ENCODE peak calls at places on chromosomes 3 and 15, in nine cellular contexts. One of them, this sample, is unnamed.

GRCh38 chr3:176313426-176313825 is 883.9 kb downstream of the TBL1XR1 start:
- DNase-seq in astrocyte: no peak
- DNase-seq in activated T-cell treated with anti-CD3 and anti-CD28 coated beads, Interleukin-2, amount 50 U/mL, for 72 hours: no peak
- DNase-seq in NCI-H345: no peak
- DNase-seq in stimulated activated effector memory CD8-positive, alpha-beta T cell treated with anti-CD3 and anti-CD28 coated beads, Interleukin-12 subunit alpha, Interleukin-12 subunit beta, amount 100 ng/mL, for 72 hours: no peak
- DNase-seq in activated naive CD4-positive, alpha-beta T cell treated with anti-CD3 and anti-CD28 coated beads, Interleukin-2, amount 10 ng/mL, durations not matched to agents 7 days and 5 days: no peak
- DNase-seq in activated CD8-positive, alpha-beta memory T cell treated with anti-CD3 and anti-CD28 coated beads for 1 hour: no peak
- DNase-seq in GM04503: no peak
- DNase-seq in fibroblast of mammary gland: no peak
- DNase-seq in this sample: no peak

GRCh38 chr3:99902091-99902490 is 84.4 kb downstream of the CMSS1 start:
- DNase-seq in astrocyte: peak
- DNase-seq in activated T-cell treated with anti-CD3 and anti-CD28 coated beads, Interleukin-2, amount 50 U/mL, for 72 hours: no peak
- DNase-seq in NCI-H345: no peak
- DNase-seq in stimulated activated effector memory CD8-positive, alpha-beta T cell treated with anti-CD3 and anti-CD28 coated beads, Interleukin-12 subunit alpha, Interleukin-12 subunit beta, amount 100 ng/mL, for 72 hours: no peak
- DNase-seq in activated naive CD4-positive, alpha-beta T cell treated with anti-CD3 and anti-CD28 coated beads, Interleukin-2, amount 10 ng/mL, durations not matched to agents 7 days and 5 days: no peak
- DNase-seq in activated CD8-positive, alpha-beta memory T cell treated with anti-CD3 and anti-CD28 coated beads for 1 hour: no peak
- DNase-seq in GM04503: no peak
- DNase-seq in fibroblast of mammary gland: no peak
- DNase-seq in this sample: no peak

GRCh38 chr15:101498076-101498730 is 8.7 kb upstream of the PCSK6 start:
- DNase-seq in astrocyte: no peak
- DNase-seq in activated T-cell treated with anti-CD3 and anti-CD28 coated beads, Interleukin-2, amount 50 U/mL, for 72 hours: no peak
- DNase-seq in NCI-H345: no peak
- DNase-seq in stimulated activated effector memory CD8-positive, alpha-beta T cell treated with anti-CD3 and anti-CD28 coated beads, Interleukin-12 subunit alpha, Interleukin-12 subunit beta, amount 100 ng/mL, for 72 hours: peak
- DNase-seq in activated naive CD4-positive, alpha-beta T cell treated with anti-CD3 and anti-CD28 coated beads, Interleukin-2, amount 10 ng/mL, durations not matched to agents 7 days and 5 days: no peak
- DNase-seq in activated CD8-positive, alpha-beta memory T cell treated with anti-CD3 and anti-CD28 coated beads for 1 hour: no peak
- DNase-seq in GM04503: no peak
- DNase-seq in fibroblast of mammary gland: no peak
- DNase-seq in this sample: no peak

GRCh38 chr3:21330293-21330692 is 420.7 kb downstream of the ZNF385D start:
- DNase-seq in astrocyte: no peak
- DNase-seq in activated T-cell treated with anti-CD3 and anti-CD28 coated beads, Interleukin-2, amount 50 U/mL, for 72 hours: no peak
- DNase-seq in NCI-H345: no peak
- DNase-seq in stimulated activated effector memory CD8-positive, alpha-beta T cell treated with anti-CD3 and anti-CD28 coated beads, Interleukin-12 subunit alpha, Interleukin-12 subunit beta, amount 100 ng/mL, for 72 hours: no peak
- DNase-seq in activated naive CD4-positive, alpha-beta T cell treated with anti-CD3 and anti-CD28 coated beads, Interleukin-2, amount 10 ng/mL, durations not matched to agents 7 days and 5 days: no peak
- DNase-seq in activated CD8-positive, alpha-beta memory T cell treated with anti-CD3 and anti-CD28 coated beads for 1 hour: no peak
- DNase-seq in GM04503: no peak
- DNase-seq in fibroblast of mammary gland: peak
- DNase-seq in this sample: no peak

GRCh38 chr3:71599416-71599815 is 15.9 kb upstream of the FOXP1 start:
- DNase-seq in astrocyte: peak
- DNase-seq in activated T-cell treated with anti-CD3 and anti-CD28 coated beads, Interleukin-2, amount 50 U/mL, for 72 hours: no peak
- DNase-seq in NCI-H345: no peak
- DNase-seq in stimulated activated effector memory CD8-positive, alpha-beta T cell treated with anti-CD3 and anti-CD28 coated beads, Interleukin-12 subunit alpha, Interleukin-12 subunit beta, amount 100 ng/mL, for 72 hours: no peak
- DNase-seq in activated naive CD4-positive, alpha-beta T cell treated with anti-CD3 and anti-CD28 coated beads, Interleukin-2, amount 10 ng/mL, durations not matched to agents 7 days and 5 days: no peak
- DNase-seq in activated CD8-positive, alpha-beta memory T cell treated with anti-CD3 and anti-CD28 coated beads for 1 hour: no peak
- DNase-seq in GM04503: no peak
- DNase-seq in fibroblast of mammary gland: no peak
- DNase-seq in this sample: no peak

GRCh38 chr3:169362261-169362660 is 301.3 kb downstream of the MECOM start:
- DNase-seq in astrocyte: peak
- DNase-seq in activated T-cell treated with anti-CD3 and anti-CD28 coated beads, Interleukin-2, amount 50 U/mL, for 72 hours: no peak
- DNase-seq in NCI-H345: no peak
- DNase-seq in stimulated activated effector memory CD8-positive, alpha-beta T cell treated with anti-CD3 and anti-CD28 coated beads, Interleukin-12 subunit alpha, Interleukin-12 subunit beta, amount 100 ng/mL, for 72 hours: no peak
- DNase-seq in activated naive CD4-positive, alpha-beta T cell treated with anti-CD3 and anti-CD28 coated beads, Interleukin-2, amount 10 ng/mL, durations not matched to agents 7 days and 5 days: no peak
- DNase-seq in activated CD8-positive, alpha-beta memory T cell treated with anti-CD3 and anti-CD28 coated beads for 1 hour: no peak
- DNase-seq in GM04503: no peak
- DNase-seq in fibroblast of mammary gland: peak
- DNase-seq in this sample: no peak

GRCh38 chr15:83200162-83200561 is 7.5 kb downstream of the HDGFL3 start:
- DNase-seq in astrocyte: peak
- DNase-seq in activated T-cell treated with anti-CD3 and anti-CD28 coated beads, Interleukin-2, amount 50 U/mL, for 72 hours: peak
- DNase-seq in NCI-H345: no peak
- DNase-seq in stimulated activated effector memory CD8-positive, alpha-beta T cell treated with anti-CD3 and anti-CD28 coated beads, Interleukin-12 subunit alpha, Interleukin-12 subunit beta, amount 100 ng/mL, for 72 hours: no peak
- DNase-seq in activated naive CD4-positive, alpha-beta T cell treated with anti-CD3 and anti-CD28 coated beads, Interleukin-2, amount 10 ng/mL, durations not matched to agents 7 days and 5 days: no peak
- DNase-seq in activated CD8-positive, alpha-beta memory T cell treated with anti-CD3 and anti-CD28 coated beads for 1 hour: no peak
- DNase-seq in GM04503: no peak
- DNase-seq in fibroblast of mammary gland: no peak
- DNase-seq in this sample: no peak

GRCh38 chr3:23271876-23272741 is 69.0 kb downstream of the UBE2E2 start:
- DNase-seq in astrocyte: no peak
- DNase-seq in activated T-cell treated with anti-CD3 and anti-CD28 coated beads, Interleukin-2, amount 50 U/mL, for 72 hours: no peak
- DNase-seq in NCI-H345: no peak
- DNase-seq in stimulated activated effector memory CD8-positive, alpha-beta T cell treated with anti-CD3 and anti-CD28 coated beads, Interleukin-12 subunit alpha, Interleukin-12 subunit beta, amount 100 ng/mL, for 72 hours: no peak
- DNase-seq in activated naive CD4-positive, alpha-beta T cell treated with anti-CD3 and anti-CD28 coated beads, Interleukin-2, amount 10 ng/mL, durations not matched to agents 7 days and 5 days: no peak
- DNase-seq in activated CD8-positive, alpha-beta memory T cell treated with anti-CD3 and anti-CD28 coated beads for 1 hour: no peak
- DNase-seq in GM04503: no peak
- DNase-seq in fibroblast of mammary gland: peak
- DNase-seq in this sample: no peak

GRCh38 chr15:62482715-62483429 is 317.8 kb upstream of the C2CD4B start:
- DNase-seq in astrocyte: peak
- DNase-seq in activated T-cell treated with anti-CD3 and anti-CD28 coated beads, Interleukin-2, amount 50 U/mL, for 72 hours: peak
- DNase-seq in NCI-H345: no peak
- DNase-seq in stimulated activated effector memory CD8-positive, alpha-beta T cell treated with anti-CD3 and anti-CD28 coated beads, Interleukin-12 subunit alpha, Interleukin-12 subunit beta, amount 100 ng/mL, for 72 hours: no peak
- DNase-seq in activated naive CD4-positive, alpha-beta T cell treated with anti-CD3 and anti-CD28 coated beads, Interleukin-2, amount 10 ng/mL, durations not matched to agents 7 days and 5 days: peak
- DNase-seq in activated CD8-positive, alpha-beta memory T cell treated with anti-CD3 and anti-CD28 coated beads for 1 hour: no peak
- DNase-seq in GM04503: peak
- DNase-seq in fibroblast of mammary gland: no peak
- DNase-seq in this sample: no peak

GRCh38 chr3:37712918-37713819 is 148.5 kb upstream of the CTDSPL start:
- DNase-seq in astrocyte: peak
- DNase-seq in activated T-cell treated with anti-CD3 and anti-CD28 coated beads, Interleukin-2, amount 50 U/mL, for 72 hours: no peak
- DNase-seq in NCI-H345: no peak
- DNase-seq in stimulated activated effector memory CD8-positive, alpha-beta T cell treated with anti-CD3 and anti-CD28 coated beads, Interleukin-12 subunit alpha, Interleukin-12 subunit beta, amount 100 ng/mL, for 72 hours: no peak
- DNase-seq in activated naive CD4-positive, alpha-beta T cell treated with anti-CD3 and anti-CD28 coated beads, Interleukin-2, amount 10 ng/mL, durations not matched to agents 7 days and 5 days: no peak
- DNase-seq in activated CD8-positive, alpha-beta memory T cell treated with anti-CD3 and anti-CD28 coated beads for 1 hour: no peak
- DNase-seq in GM04503: peak
- DNase-seq in fibroblast of mammary gland: peak
- DNase-seq in this sample: peak